ENCODE peak calls at places on chromosomes 4 and X, in four cellular contexts. P, Q, V and O are unnamed samples.

GRCh38 chr4:40986375-40986774 is 228.0 kb downstream of the APBB2 start:
- DNase-seq in V (no peak), P (no peak), Q (no peak), O (no peak)

GRCh38 chrX:148333989-148334388 is 166.4 kb upstream of the AFF2 start:
- DNase-seq in P (no peak), V (no peak), Q (no peak), O (no peak)

GRCh38 chr4:170242471-170242870 is 152.7 kb upstream of the AADAT start:
- DNase-seq in P (peak), V (no peak), Q (no peak), O (no peak)

GRCh38 chr4:1711906-1712215 is 258 bp downstream of the SLBP start:
- DNase-seq in Q (no peak), V (peak), P (no peak), O (peak)

GRCh38 chr4:171449082-171449481 is 364.1 kb upstream of the GALNTL6 start:
- DNase-seq in V (no peak), Q (no peak), P (no peak), O (no peak)

GRCh38 chr4:135949926-135950325 is 1582.4 kb downstream of the PCDH18 start:
- DNase-seq in P (no peak), Q (no peak), V (no peak), O (no peak)

GRCh38 chr4:130359537-130359936 is 1263.6 kb downstream of the C4orf33 start:
- DNase-seq in V (peak), Q (peak), P (peak), O (no peak)

GRCh38 chr4:7553280-7553679 is 118.5 kb upstream of the PSAPL1 start:
- DNase-seq in P (no peak), Q (no peak), V (no peak), O (no peak)

GRCh38 chr4:180767330-180767729 is 1475.9 kb upstream of the TENM3 start:
- DNase-seq in V (no peak), Q (no peak), P (no peak), O (no peak)

GRCh38 chr4:73897380-73898136 is 28.4 kb downstream of the CXCL1 start:
- DNase-seq in P (no peak), Q (peak), V (no peak), O (no peak)

GRCh38 chrX:78321809-78322208 is 5.6 kb downstream of the CYSLTR1 start:
- DNase-seq in V (peak), P (no peak), Q (no peak), O (peak)

GRCh38 chr4:76197971-76198410 is 15.6 kb downstream of the SCARB2 start:
- DNase-seq in P (no peak), V (no peak), Q (peak), O (peak)

GRCh38 chrX:149638860-149639259 is 7.3 kb upstream of the TMEM185A start:
- DNase-seq in P (peak), Q (no peak), V (no peak), O (no peak)

GRCh38 chrX:108019382-108019857 is 25.4 kb upstream of the VSIG1 start:
- DNase-seq in P (no peak), Q (no peak), V (no peak), O (no peak)

GRCh38 chr4:105605493-105605892 is 53.1 kb downstream of the ARHGEF38 start:
- DNase-seq in V (peak), P (no peak), Q (peak), O (no peak)

GRCh38 chr4:2062808-2063524 is 3.8 kb downstream of the NAT8L start:
- DNase-seq in P (no peak), V (no peak), Q (no peak), O (peak)

GRCh38 chr4:66298596-66298995 is 628.3 kb upstream of the EPHA5 start:
- DNase-seq in V (peak), P (no peak), Q (no peak), O (no peak)

GRCh38 chr4:25925486-25926201 is 11.6 kb downstream of the SMIM20 start:
- DNase-seq in P (peak), V (peak), Q (peak), O (peak)

GRCh38 chr4:186104114-186104894 is at the start of gene FAM149A:
- DNase-seq in V (no peak), P (peak), Q (peak), O (peak)

GRCh38 chr4:138030375-138030774 is 211.8 kb downstream of the SLC7A11 start:
- DNase-seq in P (no peak), V (no peak), Q (no peak), O (no peak)

GRCh38 chrX:152637649-152638442 is at the start of gene GABRQ:
- DNase-seq in V (no peak), Q (peak), P (peak), O (no peak)

GRCh38 chr4:38275331-38275821 is 315.2 kb downstream of the PTTG2 start:
- DNase-seq in V (peak), Q (no peak), P (peak), O (no peak)

GRCh38 chr4:53573696-53574095 is 17.6 kb downstream of the LNX1 start:
- DNase-seq in P (no peak), V (no peak), Q (no peak), O (no peak)

GRCh38 chr4:144831971-144832370 is 186.0 kb downstream of the HHIP start:
- DNase-seq in Q (no peak), P (no peak), V (peak), O (no peak)

GRCh38 chr4:178553201-178553600 is 1111.0 kb upstream of the AGA start:
- DNase-seq in P (no peak), Q (no peak), V (no peak), O (no peak)

GRCh38 chrX:18899796-18900380 is 84.0 kb downstream of the PHKA2 start:
- DNase-seq in V (no peak), Q (peak), P (no peak), O (no peak)

GRCh38 chr4:3516836-3517730 is 15.1 kb downstream of the LRPAP1 start:
- DNase-seq in P (no peak), Q (no peak), V (no peak), O (peak)

GRCh38 chr4:2247128-2248043 is 5.5 kb upstream of the HAUS3 start:
- DNase-seq in Q (no peak), P (no peak), V (no peak), O (peak)

GRCh38 chrX:65690057-65690855 is 22.8 kb downstream of the MSN start:
- DNase-seq in V (peak), P (no peak), Q (peak), O (no peak)

GRCh38 chrX:41337140-41337539 is 3.2 kb downstream of the DDX3X start:
- DNase-seq in V (peak), Q (no peak), P (no peak), O (no peak)

GRCh38 chr4:128322986-128323385 is 35.4 kb upstream of the PGRMC2 start:
- DNase-seq in V (peak), Q (no peak), P (peak), O (no peak)

GRCh38 chr4:26213317-26213716 is 107.5 kb upstream of the RBPJ start:
- DNase-seq in Q (no peak), V (no peak), P (no peak), O (no peak)

DNA sequence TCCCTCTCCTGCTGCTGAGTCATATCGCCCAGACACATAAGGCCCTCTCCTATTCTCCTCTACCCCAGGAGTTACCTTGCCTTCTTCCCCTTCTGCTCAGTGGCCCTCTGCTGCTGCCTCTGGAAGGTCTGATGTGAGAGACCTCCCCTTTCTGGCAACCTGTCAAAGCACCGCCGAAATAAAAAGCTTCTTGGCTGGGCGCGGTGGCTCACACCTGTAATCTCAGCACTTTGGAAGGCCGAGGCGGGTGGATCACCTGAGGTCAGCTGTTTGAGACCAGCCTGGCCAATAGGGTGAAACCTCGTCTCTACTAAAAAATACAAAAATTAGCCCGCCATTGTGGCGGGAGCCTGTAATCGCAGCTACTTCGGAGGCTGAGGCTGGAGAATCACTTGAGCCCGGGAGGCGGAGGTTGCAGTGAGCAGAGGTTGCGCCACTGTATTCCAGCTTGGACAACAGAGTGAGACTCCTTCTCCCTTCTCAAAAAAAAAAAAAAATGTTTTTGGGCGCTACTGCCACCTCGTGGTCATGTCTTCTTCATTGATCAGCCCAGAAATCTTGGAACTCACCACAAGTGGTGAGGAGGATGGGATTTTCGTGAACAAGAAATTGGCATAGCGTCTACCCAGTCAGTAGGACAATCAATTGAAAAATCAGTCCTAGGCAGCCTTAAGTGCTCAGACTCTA is 8.6 kb upstream of the ZXDA start:
- DNase-seq in V (peak), P (no peak), Q (peak), O (no peak)
- TF ChIP-seq CTCF in V (peak), P (peak), Q (peak), O (peak)

DNA sequence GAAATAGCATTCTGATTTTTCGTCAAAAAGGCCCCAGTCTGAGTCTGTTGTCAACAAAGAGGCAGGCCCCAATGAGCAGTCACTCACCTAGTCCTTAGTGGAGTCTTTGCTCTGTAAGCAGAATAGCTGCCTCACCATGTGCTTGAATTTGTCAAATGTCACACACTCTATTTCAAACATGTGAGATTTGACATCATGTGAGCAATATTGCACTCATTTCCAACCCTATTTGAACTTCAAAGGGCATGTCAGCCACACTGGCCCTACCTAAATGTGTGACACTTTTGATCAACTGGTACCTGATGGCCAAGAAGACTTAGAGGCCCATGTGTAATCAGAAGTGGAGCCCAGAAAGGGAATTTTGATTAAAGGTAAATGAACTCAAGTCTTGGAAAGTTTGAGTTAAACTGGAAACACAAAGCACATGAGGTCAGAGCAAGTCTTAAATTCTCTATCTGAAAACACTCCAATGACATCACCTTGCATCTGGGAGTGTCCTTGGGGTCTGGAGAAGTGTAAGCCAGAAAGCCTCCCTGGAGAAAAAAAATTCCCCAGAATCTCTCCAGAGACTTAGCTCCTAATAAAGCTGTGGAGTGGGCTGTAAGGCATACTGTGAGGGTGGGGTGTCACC is 59.5 kb upstream of the PLAC1 start:
- DNase-seq in Q (no peak), P (no peak), V (peak), O (no peak)
- TF ChIP-seq CTCF in Q (no peak), P (no peak), V (no peak), O (no peak)

GRCh38 chr4:108519911-108520310 is 100.5 kb upstream of the RPL34 start:
- DNase-seq in V (no peak), Q (no peak), P (no peak), O (no peak)
- TF ChIP-seq CTCF in V (no peak), Q (no peak), P (no peak), O (no peak)

GRCh38 chr4:176376032-176376614 is 56.4 kb downstream of the SPCS3 start:
- DNase-seq in Q (peak), P (peak), V (peak), O (no peak)
- TF ChIP-seq CTCF in Q (no peak), P (peak), V (peak), O (peak)

GRCh38 chr4:95465010-95465409 is 83.8 kb downstream of the UNC5C start:
- DNase-seq in V (peak), Q (no peak), P (peak), O (no peak)

GRCh38 chr4:95470622-95471021 is 78.2 kb downstream of the UNC5C start:
- DNase-seq in V (no peak), Q (no peak), P (no peak), O (no peak)

GRCh38 chr4:95472538-95472937 is 76.2 kb downstream of the UNC5C start:
- DNase-seq in P (no peak), Q (no peak), V (no peak), O (no peak)

GRCh38 chr4:95466791-95467190 is 82.0 kb downstream of the UNC5C start:
- DNase-seq in Q (no peak), V (peak), P (no peak), O (no peak)

GRCh38 chr4:95469617-95470016 is 79.2 kb downstream of the UNC5C start:
- DNase-seq in Q (no peak), V (no peak), P (no peak), O (no peak)
- TF ChIP-seq CTCF in Q (no peak), V (no peak), P (no peak), O (no peak)

GRCh38 chr4:113907559-113907958 is 71.9 kb downstream of the ARSJ start:
- DNase-seq in P (no peak), V (no peak), Q (no peak), O (no peak)

GRCh38 chr4:113899260-113900177 is 79.9 kb downstream of the ARSJ start:
- DNase-seq in P (no peak), Q (no peak), V (no peak), O (no peak)

GRCh38 chr4:113905301-113905700 is 74.1 kb downstream of the ARSJ start:
- DNase-seq in Q (peak), P (no peak), V (no peak), O (no peak)

GRCh38 chr4:113901994-113902787 is 77.3 kb downstream of the ARSJ start:
- DNase-seq in P (no peak), V (peak), Q (no peak), O (no peak)
- TF ChIP-seq CTCF in P (no peak), V (no peak), Q (no peak), O (no peak)

GRCh38 chr4:87541956-87542709 is 13.0 kb upstream of the SPARCL1 start:
- DNase-seq in V (no peak), P (no peak), Q (no peak), O (no peak)

GRCh38 chr4:87541521-87541920 is 12.3 kb upstream of the SPARCL1 start:
- DNase-seq in P (no peak), Q (no peak), V (no peak), O (no peak)

GRCh38 chr4:87545052-87545451 is 15.9 kb upstream of the SPARCL1 start:
- DNase-seq in V (no peak), P (no peak), Q (no peak), O (no peak)

GRCh38 chr4:87542734-87543312 is 13.6 kb upstream of the SPARCL1 start:
- DNase-seq in V (no peak), P (no peak), Q (no peak), O (no peak)

GRCh38 chr4:87543835-87544461 is 14.8 kb upstream of the SPARCL1 start:
- DNase-seq in P (peak), Q (peak), V (peak), O (no peak)
- TF ChIP-seq CTCF in P (peak), Q (peak), V (peak), O (peak)

DNA sequence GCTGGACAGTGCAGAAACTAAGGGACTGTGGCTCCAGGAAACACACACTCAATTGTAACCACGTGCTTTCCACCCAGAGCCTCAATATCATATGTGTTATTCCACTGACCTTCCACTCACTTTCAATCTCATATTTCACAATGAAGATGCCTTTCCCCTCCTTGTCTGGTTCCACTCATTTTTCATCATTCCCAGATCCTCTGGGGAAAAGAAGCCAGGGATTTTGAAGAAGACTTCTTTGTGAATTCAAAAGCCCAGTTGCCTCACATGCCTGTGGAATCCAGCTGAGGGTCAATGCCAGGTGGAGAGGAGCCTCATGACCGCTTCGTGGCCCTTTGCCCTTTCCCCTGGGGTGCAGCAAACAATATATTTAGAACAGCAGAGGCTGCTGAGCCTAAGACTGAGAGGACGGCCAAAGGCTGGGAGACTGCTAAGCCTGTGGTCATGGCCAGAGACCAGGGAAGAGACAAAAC is 91.7 kb downstream of the BMP15 start:
- DNase-seq in P (no peak), Q (no peak), V (no peak), O (no peak)
- TF ChIP-seq CTCF in P (no peak), Q (no peak), V (no peak), O (no peak)